ENCODE peak calls at places on chromosomes 4 and X, in four cellular contexts. U, K, H and I are unnamed samples.

GRCh38 chr4:67167849-67168248 is 377.5 kb downstream of the CENPC start:
- DNase-seq in U (no peak), K (no peak), H (no peak), I (no peak)

GRCh38 chr4:114423582-114423981 is 175.0 kb upstream of the UGT8 start:
- DNase-seq in U (no peak), K (no peak), H (no peak), I (no peak)

GRCh38 chr4:143133966-143134365 is 50.8 kb upstream of the USP38 start:
- DNase-seq in U (no peak), K (no peak), H (no peak), I (no peak)

GRCh38 chr4:100869266-100869665 is 351.4 kb upstream of the EMCN start:
- DNase-seq in U (no peak), K (no peak), H (no peak), I (no peak)

GRCh38 chr4:35793045-35793722 is 451.1 kb downstream of the ARAP2 start:
- DNase-seq in U (no peak), K (no peak), H (no peak), I (peak; percentile 29)

GRCh38 chrX:151974336-151975227 is at the start of gene GABRE:
- DNase-seq in U (peak; percentile 52), K (no peak), H (no peak), I (no peak)

GRCh38 chrX:129769467-129770154 is 10.1 kb upstream of the SASH3 start:
- DNase-seq in U (no peak), K (no peak), H (no peak), I (no peak)

GRCh38 chrX:31293409-31293808 is 221.6 kb upstream of the FTHL17 start:
- DNase-seq in U (no peak), K (no peak), H (no peak), I (no peak)

GRCh38 chr4:78669453-78669852 is 106.7 kb upstream of the BMP2K start:
- DNase-seq in U (peak; percentile 35), K (no peak), H (no peak), I (no peak)

GRCh38 chr4:189660737-189661330 is 279.8 kb upstream of the FRG1 start:
- DNase-seq in U (no peak), K (no peak), H (no peak), I (no peak)

GRCh38 chrX:33211356-33212254 is at the start of gene DMD:
- DNase-seq in U (no peak), K (no peak), H (peak; percentile 89), I (peak; percentile 18)

GRCh38 chrX:130770615-130771014 is 132.4 kb downstream of the ENOX2 start:
- DNase-seq in U (peak; percentile 16), K (peak; percentile 79), H (peak; percentile 70), I (peak; percentile 19)

DNA sequence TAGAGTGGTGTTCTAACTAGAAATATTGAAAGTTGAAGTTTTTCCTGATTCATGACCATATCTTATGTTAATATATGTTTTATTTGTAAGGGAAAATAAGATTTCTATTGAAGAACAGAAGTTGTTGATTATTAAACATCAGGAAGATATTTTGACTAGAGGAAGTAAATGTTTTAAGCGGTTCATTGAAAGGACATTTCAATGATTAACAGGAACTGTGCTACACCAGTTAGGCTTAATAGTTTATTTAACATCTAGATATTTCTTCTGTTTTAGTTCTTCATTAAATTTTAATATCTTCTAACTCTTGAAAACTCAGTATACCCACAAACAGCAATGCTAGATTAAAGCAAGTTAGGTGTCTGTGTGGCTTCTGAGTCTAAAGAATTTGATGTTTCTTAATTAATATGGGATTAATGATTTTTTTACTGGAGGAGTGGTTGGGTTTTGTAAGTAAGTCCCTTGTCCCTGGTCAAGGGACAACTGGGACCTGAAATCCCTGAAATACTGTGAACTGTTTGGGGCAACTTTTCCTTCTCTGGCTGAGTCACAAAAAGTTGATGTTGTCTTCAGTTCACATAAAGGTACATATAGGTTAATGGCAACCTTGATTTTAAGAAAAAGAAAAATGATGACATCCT is 42.9 kb upstream of the CYP4V2 start:
- DNase-seq in U (no peak), K (no peak), H (no peak), I (no peak)
- H3K4me3 ChIP-seq in U (no peak overlapping the region), K (no peak overlapping the region), H (no peak overlapping the region), I (no peak overlapping the region)

GRCh38 chr4:153205757-153206156 is 1.5 kb downstream of the TRIM2 start:
- DNase-seq in U (no peak), K (no peak), H (peak; percentile 31), I (no peak)
- H3K4me3 ChIP-seq in U (no peak overlapping the region), K (no peak overlapping the region), H (peak overlapping the region; percentile 53), I (peak overlapping the region; percentile 47)

GRCh38 chrX:11462136-11462535 is 168.9 kb downstream of the AMELX start:
- DNase-seq in U (peak; percentile 27), K (no peak), H (peak; percentile 25), I (no peak)

GRCh38 chrX:11465648-11466411 is 172.6 kb downstream of the AMELX start:
- DNase-seq in U (no peak), K (no peak), H (no peak), I (no peak)

GRCh38 chrX:11464360-11464759 is 171.1 kb downstream of the AMELX start:
- DNase-seq in U (no peak), K (no peak), H (no peak), I (no peak)

GRCh38 chrX:11462648-11463047 is 169.4 kb downstream of the AMELX start:
- DNase-seq in U (no peak), K (no peak), H (no peak), I (no peak)

DNA sequence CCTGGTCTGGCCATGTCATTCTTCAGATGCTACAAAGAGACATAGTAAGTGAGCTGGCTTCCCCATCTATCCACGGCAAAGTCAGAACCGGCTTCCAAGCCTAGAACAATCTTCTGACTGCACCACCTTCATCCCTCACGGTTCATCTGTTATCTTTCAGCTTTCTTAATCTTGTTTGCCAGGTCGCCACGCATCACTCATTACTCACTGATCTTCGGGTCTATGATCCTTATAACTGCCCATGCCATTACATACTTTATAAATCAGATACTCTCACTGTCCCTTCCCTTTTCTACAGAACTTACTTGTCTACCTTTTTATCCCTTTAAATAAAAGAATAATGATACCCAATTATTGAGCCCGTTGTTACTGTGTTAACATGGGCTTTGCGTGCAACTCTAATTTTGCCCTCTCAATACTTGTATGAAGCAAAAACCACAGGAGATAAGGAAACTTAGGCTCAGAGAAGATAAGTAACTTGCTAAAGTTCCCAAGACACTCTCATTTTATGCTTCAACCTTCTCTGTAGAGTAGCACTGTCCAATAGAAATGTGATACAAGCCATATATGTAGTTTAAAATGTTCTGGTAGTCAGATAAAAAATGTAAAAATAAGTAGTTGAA is 171.7 kb downstream of the AMELX start:
- DNase-seq in U (no peak), K (no peak), H (no peak), I (no peak)
- H3K4me3 ChIP-seq in U (no peak overlapping the region), K (no peak overlapping the region), H (no peak overlapping the region), I (no peak overlapping the region)

GRCh38 chr4:89054627-89055026 is 2.4 kb downstream of the FAM13A start:
- DNase-seq in U (no peak), K (peak; percentile 12), H (no peak), I (no peak)

GRCh38 chr4:89056953-89057398 is at the start of gene FAM13A:
- DNase-seq in U (peak; percentile 94), K (peak; percentile 90), H (peak; percentile 90), I (peak; percentile 99)

GRCh38 chr4:89055157-89056080 is 1.6 kb downstream of the FAM13A start:
- DNase-seq in U (no peak), K (no peak), H (no peak), I (no peak)

GRCh38 chr4:89056292-89056952 is 563 bp downstream of the FAM13A start:
- DNase-seq in U (no peak), K (no peak), H (no peak), I (no peak)
- H3K4me3 ChIP-seq in U (peak overlapping the region; percentile 57), K (peak overlapping the region; percentile 44), H (peak overlapping the region; percentile 54), I (peak overlapping the region; percentile 38)

DNA sequence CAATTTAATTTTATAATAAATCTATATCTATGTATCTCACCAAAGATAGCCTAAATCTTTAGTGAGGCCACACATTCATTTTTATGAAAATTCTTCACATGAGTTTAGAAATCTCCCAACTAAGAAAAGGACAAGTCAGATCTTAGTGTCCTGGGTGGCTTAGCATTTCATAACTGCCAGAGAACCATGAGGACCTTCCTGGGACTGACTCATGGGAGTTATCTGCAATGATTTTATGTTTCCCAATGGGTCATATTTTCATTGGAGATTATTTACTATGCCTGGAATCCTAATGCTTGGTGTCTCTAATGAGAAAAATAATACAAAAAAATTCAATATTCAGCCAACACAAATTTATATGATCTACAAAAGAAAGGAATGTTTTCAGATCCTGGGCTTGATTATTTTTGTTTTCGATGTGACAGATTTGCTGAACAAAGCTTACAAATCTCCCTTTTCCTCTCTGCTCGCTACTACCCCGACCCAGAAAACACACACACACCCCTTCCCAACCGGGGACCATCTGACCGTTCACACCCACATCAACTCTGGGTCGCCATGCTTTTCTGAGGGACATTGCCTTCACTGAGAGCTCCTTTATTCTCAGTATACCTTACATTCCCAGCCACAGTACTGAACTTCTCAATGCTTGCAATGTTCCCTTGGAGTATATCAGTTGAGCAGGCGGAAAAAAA is 40.2 kb downstream of the SORBS2 start:
- DNase-seq in U (no peak), K (no peak), H (no peak), I (no peak)
- H3K4me3 ChIP-seq in U (no peak overlapping the region), K (no peak overlapping the region), H (peak overlapping the region; percentile 20), I (no peak overlapping the region)

GRCh38 chrX:69535661-69536060 is 31.5 kb downstream of the NALF2 start:
- DNase-seq in U (no peak), K (no peak), H (no peak), I (no peak)

GRCh38 chrX:69541959-69542358 is 37.8 kb downstream of the NALF2 start:
- DNase-seq in U (no peak), K (no peak), H (no peak), I (no peak)

GRCh38 chrX:69543572-69543971 is 39.4 kb downstream of the NALF2 start:
- DNase-seq in U (no peak), K (no peak), H (no peak), I (no peak)

GRCh38 chrX:69539437-69539836 is 35.3 kb downstream of the NALF2 start:
- DNase-seq in U (no peak), K (no peak), H (no peak), I (no peak)

GRCh38 chrX:69538321-69538876 is 34.3 kb downstream of the NALF2 start:
- DNase-seq in U (peak; percentile 61), K (peak; percentile 68), H (peak; percentile 12), I (no peak)
- H3K4me3 ChIP-seq in U (peak overlapping the region; percentile 55), K (peak overlapping the region; percentile 28), H (peak overlapping the region; percentile 44), I (peak overlapping the region; percentile 33)

GRCh38 chr4:83282049-83282535 is 2.5 kb downstream of the COQ2 start:
- DNase-seq in U (peak; percentile 52), K (peak; percentile 67), H (peak; percentile 68), I (peak; percentile 23)

GRCh38 chr4:83284161-83285021 is at the start of gene COQ2:
- DNase-seq in U (peak; percentile 92), K (peak; percentile 88), H (peak; percentile 93), I (peak; percentile 76)

GRCh38 chr4:83276299-83277040 is 8.1 kb downstream of the COQ2 start:
- DNase-seq in U (no peak), K (no peak), H (no peak), I (no peak)

GRCh38 chr4:83285022-83285387 is 407 bp upstream of the COQ2 start:
- DNase-seq in U (peak; percentile 54), K (peak; percentile 4), H (peak; percentile 19), I (peak; percentile 4)

DNA sequence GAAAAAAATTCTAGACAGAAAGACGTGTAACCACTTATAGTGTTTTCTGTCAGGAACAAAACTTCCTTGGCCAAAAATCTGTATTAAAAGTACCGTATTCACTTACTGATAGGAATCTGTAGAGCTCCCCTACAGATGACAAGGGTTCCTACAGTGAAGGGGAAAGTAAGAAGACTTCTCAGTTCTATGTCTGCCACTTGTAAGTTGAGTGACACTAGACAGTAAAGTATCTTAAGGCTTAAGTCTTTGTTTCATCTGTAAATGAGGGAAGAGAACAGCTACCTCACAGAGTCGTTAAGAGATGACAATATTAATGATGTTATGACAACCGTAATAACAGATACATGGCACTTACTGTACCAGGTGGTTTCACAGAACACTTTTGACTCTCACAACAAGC is 3.3 kb downstream of the COQ2 start:
- DNase-seq in U (peak; percentile 6), K (no peak), H (no peak), I (no peak)
- H3K4me3 ChIP-seq in U (no peak overlapping the region), K (no peak overlapping the region), H (no peak overlapping the region), I (no peak overlapping the region)